ENCODE peak calls at places on chromosome 1, in five cellular contexts. Z, A, G, D and V are unnamed samples.

GRCh38 chr1:29592731-29593130 is 356.4 kb downstream of the PTPRU start:
- DNase-seq in A (no peak), D (peak; percentile 21), G (no peak), Z (no peak), V (no peak)

GRCh38 chr1:87121732-87122163 is 206.9 kb upstream of the LMO4 start:
- DNase-seq in Z (no peak), A (no peak), G (no peak), D (no peak), V (no peak)

GRCh38 chr1:186212574-186213224 is 162.4 kb downstream of the TPR start:
- DNase-seq in Z (peak; percentile 75), A (peak; percentile 66), D (peak; percentile 86), G (peak; percentile 89), V (no peak)

GRCh38 chr1:109484519-109484975 is 842 bp downstream of the ATXN7L2 start:
- DNase-seq in D (no peak), G (no peak), A (no peak), Z (no peak), V (no peak)

GRCh38 chr1:46798820-46799219 is at the start of gene CYP4B1:
- DNase-seq in Z (no peak), G (no peak), D (no peak), A (no peak), V (no peak)

GRCh38 chr1:40185951-40186864 is 25.0 kb downstream of the RLF start:
- DNase-seq in G (peak; percentile 71), Z (no peak), D (peak; percentile 36), A (peak; percentile 45), V (peak; percentile 72)

GRCh38 chr1:24126023-24126671 is 14.2 kb upstream of the MYOM3 start:
- DNase-seq in A (no peak), G (peak; percentile 20), D (peak; percentile 57), Z (no peak), V (no peak)

GRCh38 chr1:155093938-155094621 is 15.4 kb downstream of the EFNA3 start:
- DNase-seq in Z (peak; percentile 57), D (peak; percentile 34), G (no peak), A (no peak), V (no peak)

GRCh38 chr1:164723296-164723731 is 164.3 kb downstream of the PBX1 start:
- DNase-seq in Z (no peak), G (no peak), A (no peak), D (no peak), V (no peak)

GRCh38 chr1:26349886-26350244 is 4.1 kb downstream of the CRYBG2 start:
- DNase-seq in Z (no peak), A (no peak), D (no peak), G (no peak), V (no peak)